ENCODE peak calls at places on chromosome 19, in eight cellular contexts. V, P, S, U, G, M, K and H are unnamed samples. For H3K9me3, the result is how much of the 10 kb centered on the place peaks cover.

GRCh38 chr19:43148233-43148632 is 38.1 kb downstream of the PSG5 start:
- DNase-seq in V (no peak), P (peak), S (no peak), U (no peak), G (peak), M (no peak), K (no peak), H (no peak)

GRCh38 chr19:49447485-49448431 is 3.9 kb downstream of the PIH1D1 start:
- DNase-seq in V (no peak), P (no peak), S (peak), U (no peak), G (no peak), M (no peak), K (no peak), H (no peak)

GRCh38 chr19:48378194-48378570 is 13.2 kb downstream of the KDELR1 start:
- DNase-seq in V (no peak), P (no peak), S (no peak), U (no peak), G (no peak), M (no peak), K (no peak), H (no peak)

GRCh38 chr19:13298565-13299481 is 148.6 kb downstream of the IER2 start:
- DNase-seq in V (no peak), P (no peak), S (no peak), U (no peak), G (no peak), M (no peak), K (no peak), H (no peak)

GRCh38 chr19:40284501-40285352 is at the start of gene AKT2:
- DNase-seq in V (peak), P (no peak), S (peak), U (peak), G (no peak), M (peak), K (peak), H (no peak)

GRCh38 chr19:20964798-20965197 is 41.7 kb downstream of the ZNF85 start:
- DNase-seq in V (no peak), P (no peak), S (no peak), U (no peak), G (no peak), M (no peak), K (peak), H (no peak)

GRCh38 chr19:907183-907853 is 5.7 kb downstream of the R3HDM4 start:
- DNase-seq in V (no peak), P (no peak), S (no peak), U (no peak), G (no peak), M (peak), K (no peak), H (no peak)

GRCh38 chr19:31938675-31939074 is 406.7 kb upstream of the ZNF507 start:
- DNase-seq in V (peak), P (no peak), S (no peak), U (no peak), G (no peak), M (no peak), K (no peak), H (no peak)

GRCh38 chr19:12880551-12881171 is 588 bp downstream of the DNASE2 start:
- DNase-seq in V (no peak), P (peak), S (peak), U (peak), G (no peak), M (no peak), K (peak), H (no peak)

GRCh38 chr19:2603320-2603719 is 99.2 kb downstream of the GNG7 start:
- DNase-seq in V (no peak), P (no peak), S (peak), U (peak), G (no peak), M (no peak), K (peak), H (no peak)

GRCh38 chr19:32543107-32543900 is 37.7 kb upstream of the PDCD5 start:
- DNase-seq in V (peak), P (peak), S (no peak), U (no peak), G (peak), M (no peak), K (no peak), H (no peak)

GRCh38 chr19:56119585-56119978 is 1.5 kb downstream of the ZNF787 start:
- DNase-seq in V (peak), P (peak), S (no peak), U (no peak), G (peak), M (no peak), K (no peak), H (no peak)

GRCh38 chr19:35901854-35902661 is at the start of gene HCST:
- DNase-seq in V (no peak), P (peak), S (no peak), U (no peak), G (no peak), M (peak), K (no peak), H (no peak)

GRCh38 chr19:50531171-50531612 is 17.5 kb upstream of the ASPDH start:
- DNase-seq in V (no peak), P (peak), S (no peak), U (no peak), G (peak), M (no peak), K (no peak), H (no peak)

GRCh38 chr19:46787040-46787330 is 1.4 kb downstream of the SLC1A5 start:
- DNase-seq in V (no peak), P (no peak), S (no peak), U (no peak), G (no peak), M (no peak), K (no peak), H (no peak)

GRCh38 chr19:48795855-48796142 is 15.0 kb downstream of the BCAT2 start:
- DNase-seq in V (no peak), P (no peak), S (peak), U (peak), G (no peak), M (no peak), K (no peak), H (no peak)

GRCh38 chr19:13441810-13442512 is 64.3 kb downstream of the CACNA1A start:
- DNase-seq in V (peak), P (peak), S (peak), U (no peak), G (peak), M (peak), K (peak), H (peak)

GRCh38 chr19:10095948-10096614 is 6.4 kb downstream of the ANGPTL6 start:
- DNase-seq in V (peak), P (peak), S (peak), U (peak), G (peak), M (peak), K (peak), H (peak)

GRCh38 chr19:38375748-38376147 is 1.4 kb downstream of the PSMD8 start:
- DNase-seq in V (peak), P (no peak), S (no peak), U (no peak), G (no peak), M (no peak), K (no peak), H (no peak)

GRCh38 chr19:38559428-38560401 is 58.0 kb downstream of the MAP4K1 start:
- DNase-seq in V (no peak), P (no peak), S (no peak), U (no peak), G (no peak), M (no peak), K (no peak), H (no peak)

GRCh38 chr19:18000480-18000980 is 7.4 kb upstream of the ARRDC2 start:
- DNase-seq in V (no peak), P (no peak), S (no peak), U (no peak), G (no peak), M (no peak), K (no peak), H (no peak)

GRCh38 chr19:1854542-1855039 is 6.3 kb upstream of the REXO1 start:
- DNase-seq in V (no peak), P (no peak), S (peak), U (no peak), G (no peak), M (no peak), K (no peak), H (no peak)

GRCh38 chr19:47324502-47324901 is 7.5 kb upstream of the C5AR2 start:
- DNase-seq in V (no peak), P (peak), S (no peak), U (no peak), G (no peak), M (no peak), K (no peak), H (no peak)

GRCh38 chr19:12825259-12826131 is 8.9 kb downstream of the RTBDN start:
- DNase-seq in V (peak), P (peak), S (no peak), U (no peak), G (no peak), M (no peak), K (peak), H (peak)

GRCh38 chr19:45099465-45100201 is 6.7 kb downstream of the PPP1R37 start:
- DNase-seq in V (no peak), P (no peak), S (no peak), U (no peak), G (no peak), M (no peak), K (no peak), H (no peak)

GRCh38 chr19:54873990-54874389 is at the start of gene FCAR:
- DNase-seq in V (no peak), P (no peak), S (no peak), U (no peak), G (no peak), M (no peak), K (no peak), H (no peak)

GRCh38 chr19:2783781-2784145 is 690 bp upstream of the SGTA start:
- DNase-seq in V (no peak), P (no peak), S (no peak), U (no peak), G (no peak), M (no peak), K (no peak), H (no peak)

GRCh38 chr19:30711296-30711695 is 339.1 kb downstream of the ZNF536 start:
- DNase-seq in V (no peak), P (no peak), S (no peak), U (no peak), G (no peak), M (no peak), K (no peak), H (no peak)

GRCh38 chr19:44740351-44740824 is 8.1 kb upstream of the BCL3 start:
- DNase-seq in V (peak), P (no peak), S (no peak), U (no peak), G (no peak), M (no peak), K (no peak), H (no peak)

GRCh38 chr19:34253711-34254551 is 423 bp upstream of the GARRE1 start:
- DNase-seq in V (peak), P (peak), S (peak), U (peak), G (peak), M (peak), K (peak), H (peak)

GRCh38 chr19:8814176-8814575 is 17.9 kb downstream of the ZNF558 start:
- DNase-seq in V (no peak), P (peak), S (no peak), U (no peak), G (no peak), M (no peak), K (no peak), H (no peak)
- H3K9me3 ChIP-seq in V (half or more), P (half or more), S (half or more), U (half or more), G (half or more), M (half or more), K (under half), H (half or more)

GRCh38 chr19:7739801-7740659 is 7.3 kb downstream of the CD209 start:
- DNase-seq in V (no peak), P (no peak), S (no peak), U (no peak), G (peak), M (no peak), K (no peak), H (no peak)
- H3K9me3 ChIP-seq in V (under half), P (under half), S (under half), U (under half), G (under half), M (under half), K (under half), H (under half)

DNA sequence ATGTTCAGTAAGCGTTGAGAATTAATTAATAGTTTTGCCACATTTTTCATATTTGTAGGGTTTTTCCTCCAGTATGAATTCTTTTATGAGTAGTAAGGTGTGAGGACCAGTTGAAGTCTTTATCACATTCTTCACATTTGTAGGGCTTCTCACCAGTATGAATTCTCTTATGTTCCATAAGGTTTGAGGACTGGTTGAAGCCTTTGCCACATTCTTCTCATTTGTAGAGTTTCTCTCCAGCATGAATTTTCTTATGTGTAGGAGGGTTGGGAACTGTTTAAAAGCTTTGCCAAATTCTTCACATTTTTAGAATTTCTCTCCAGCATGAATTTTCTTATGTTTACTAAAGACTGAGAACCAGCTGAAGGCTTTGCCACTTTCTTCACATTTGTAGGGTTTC is 40.3 kb downstream of the ZNF208 start:
- DNase-seq in V (no peak), P (no peak), S (no peak), U (no peak), G (no peak), M (no peak), K (no peak), H (no peak)
- H3K9me3 ChIP-seq in V (half or more), P (under half), S (half or more), U (half or more), G (under half), M (under half), K (under half), H (under half)

GRCh38 chr19:3898426-3898825 is 17.9 kb downstream of the ATCAY start:
- DNase-seq in V (no peak), P (no peak), S (no peak), U (no peak), G (no peak), M (no peak), K (no peak), H (no peak)

GRCh38 chr19:3895788-3896187 is 15.3 kb downstream of the ATCAY start:
- DNase-seq in V (no peak), P (no peak), S (no peak), U (no peak), G (no peak), M (no peak), K (no peak), H (no peak)

GRCh38 chr19:3897936-3898335 is 17.5 kb downstream of the ATCAY start:
- DNase-seq in V (no peak), P (no peak), S (no peak), U (no peak), G (no peak), M (peak), K (no peak), H (no peak)

GRCh38 chr19:3890590-3890989 is 10.1 kb downstream of the ATCAY start:
- DNase-seq in V (no peak), P (no peak), S (no peak), U (no peak), G (no peak), M (no peak), K (no peak), H (no peak)

DNA sequence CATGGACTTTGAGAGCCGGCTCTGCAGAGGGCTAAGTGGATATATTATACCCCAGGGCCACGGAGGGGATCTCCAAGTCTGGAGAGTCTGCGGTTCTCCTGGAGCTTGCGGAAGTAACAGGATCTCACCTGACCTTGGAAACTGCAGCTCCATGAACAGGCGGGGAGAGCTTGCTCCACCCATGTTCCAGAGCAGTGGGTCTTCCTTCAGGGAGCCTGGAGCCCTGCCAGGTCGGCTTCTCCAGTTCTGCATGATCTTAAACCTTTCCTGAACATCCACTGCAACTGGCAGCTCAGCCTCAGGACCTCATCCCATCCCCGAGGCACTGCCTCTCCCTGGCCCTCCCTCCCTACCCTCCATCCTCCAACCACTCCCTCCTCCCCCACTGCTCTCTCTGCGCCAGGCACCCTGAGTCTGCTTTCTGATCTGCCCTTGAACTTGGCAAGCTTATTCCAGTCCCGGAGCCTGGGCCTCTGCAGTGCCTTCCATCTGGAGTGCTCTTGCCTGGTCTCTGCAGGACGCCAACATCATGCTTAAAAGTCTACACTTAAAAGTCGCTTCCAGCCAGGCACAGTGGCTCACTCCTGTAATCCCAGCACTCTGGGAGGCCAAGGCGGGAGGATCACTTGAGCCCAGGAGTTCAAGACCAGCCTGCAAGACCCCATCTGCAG is 13.2 kb downstream of the ATCAY start:
- DNase-seq in V (no peak), P (no peak), S (no peak), U (no peak), G (no peak), M (no peak), K (no peak), H (no peak)
- H3K9me3 ChIP-seq in V (under half), P (under half), S (under half), U (under half), G (under half), M (under half), K (under half), H (under half)

DNA sequence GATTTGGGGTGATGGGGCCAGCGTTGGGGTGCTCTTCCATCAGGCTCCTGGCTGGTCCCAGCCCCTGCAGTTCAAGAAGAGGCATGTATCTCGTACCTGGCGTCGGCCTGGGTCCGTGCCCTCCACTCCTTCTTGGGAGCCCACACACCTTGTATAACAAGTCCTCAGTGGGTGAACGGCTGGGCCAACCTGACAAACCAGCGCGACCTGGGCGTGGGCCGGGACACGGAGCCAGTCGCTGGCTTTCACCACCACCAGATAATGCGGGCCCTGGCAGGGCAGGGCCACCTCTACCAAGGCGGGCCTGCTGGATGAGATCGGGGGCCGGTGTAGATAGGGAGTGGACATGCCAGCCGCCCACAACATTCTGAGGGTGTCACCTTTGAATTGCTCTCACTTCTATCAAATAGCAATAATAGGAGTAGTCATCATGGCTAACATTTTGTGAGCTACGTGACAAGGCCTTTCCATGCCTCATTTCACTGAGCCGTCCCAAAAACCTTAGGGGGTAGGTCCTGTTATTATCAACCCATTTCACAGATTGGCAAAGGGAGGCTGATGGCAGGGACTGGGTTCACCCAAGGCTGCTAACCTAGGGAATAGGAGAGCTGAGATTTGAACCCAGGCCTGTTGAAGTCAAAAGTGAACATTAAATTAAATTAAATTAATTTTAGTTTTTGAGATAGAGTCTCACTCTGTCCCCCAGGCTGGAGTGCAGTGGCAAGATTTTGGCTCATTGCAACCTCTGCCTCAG is 3.5 kb downstream of the CYP4F22 start:
- DNase-seq in V (no peak), P (no peak), S (no peak), U (no peak), G (no peak), M (no peak), K (no peak), H (no peak)
- H3K9me3 ChIP-seq in V (under half), P (under half), S (under half), U (under half), G (under half), M (under half), K (under half), H (under half)

DNA sequence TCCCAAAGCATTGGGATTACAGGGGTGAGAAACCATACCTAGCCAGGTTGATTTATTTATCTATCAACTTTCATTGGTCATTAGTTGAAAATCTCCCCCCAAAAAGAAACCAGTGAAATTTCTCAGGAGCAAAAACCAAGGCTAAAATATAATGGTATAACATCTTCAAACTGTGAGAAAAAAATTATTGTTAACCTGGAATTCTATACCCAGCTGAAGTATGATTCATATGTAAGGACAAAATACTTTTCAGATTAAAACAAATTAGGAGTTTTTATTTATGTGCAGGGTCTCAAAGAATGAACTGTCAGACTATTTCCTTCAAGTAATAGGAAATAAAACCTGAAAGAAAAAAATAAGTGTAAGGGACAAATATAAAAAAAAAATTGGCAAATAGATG is 1053.9 kb downstream of the UQCRFS1 start:
- DNase-seq in V (no peak), P (no peak), S (no peak), U (no peak), G (no peak), M (no peak), K (no peak), H (no peak)
- H3K9me3 ChIP-seq in V (under half), P (under half), S (under half), U (under half), G (under half), M (under half), K (under half), H (under half)

DNA sequence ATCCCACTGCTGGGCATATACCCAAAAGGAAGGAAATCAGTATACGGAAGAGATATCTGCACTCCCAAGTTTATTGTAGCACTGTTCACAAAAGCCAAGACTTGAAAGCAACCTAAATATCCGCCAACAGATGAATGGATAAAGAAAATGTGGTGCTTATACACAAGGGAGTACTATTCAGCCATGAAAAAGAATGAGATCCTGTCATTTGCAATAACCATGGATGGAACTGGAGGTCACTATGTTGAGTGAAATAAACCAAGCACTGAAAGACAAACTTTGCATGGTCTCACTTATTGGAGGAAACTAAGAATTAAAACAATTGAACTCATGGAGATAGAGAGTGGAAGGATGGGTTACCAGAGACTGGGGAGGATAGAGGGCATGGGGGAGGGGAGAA is 6.5 kb upstream of the SIGLEC14 start:
- DNase-seq in V (no peak), P (no peak), S (no peak), U (no peak), G (no peak), M (no peak), K (no peak), H (no peak)
- H3K9me3 ChIP-seq in V (under half), P (under half), S (under half), U (under half), G (under half), M (under half), K (under half), H (under half)

DNA sequence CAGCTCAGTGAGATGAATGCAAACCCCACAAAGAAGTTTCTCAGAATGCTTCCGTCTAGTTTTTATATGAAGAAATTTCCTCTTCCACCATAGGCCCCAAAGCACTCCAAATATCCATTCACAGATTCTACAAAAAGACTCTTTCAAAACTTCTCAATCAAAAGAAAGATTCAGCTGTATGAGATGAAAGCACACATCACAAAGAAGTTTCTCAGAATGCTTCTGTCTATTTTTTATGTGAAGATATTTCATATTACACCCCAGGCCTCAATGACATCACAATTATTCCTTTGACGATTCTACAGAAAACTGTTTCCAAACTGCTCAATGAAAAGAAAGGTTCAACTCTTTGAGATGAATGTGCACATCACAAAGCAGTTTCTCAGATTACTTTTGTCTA is 1819.4 kb downstream of the UQCRFS1 start:
- DNase-seq in V (no peak), P (no peak), S (no peak), U (no peak), G (no peak), M (no peak), K (no peak), H (no peak)
- H3K9me3 ChIP-seq in V (half or more), P (under half), S (under half), U (under half), G (under half), M (under half), K (under half), H (under half)